ENCODE peak calls at places on chromosomes 6 and 20, in four cellular contexts. R is DND-41, S is Panc1, E is endodermal cell. T is an unnamed sample.

GRCh38 chr20:50506270-50506579 is 4.0 kb upstream of the PTPN1 start:
- DNase-seq in R (no peak), S (no peak), E (no peak), T (no peak)

GRCh38 chr20:63957690-63958441 is 1.6 kb upstream of the UCKL1 start:
- DNase-seq in R (no peak), S (no peak), E (peak), T (no peak)

GRCh38 chr6:170440437-170440836 is 112.7 kb downstream of the PSMB1 start:
- DNase-seq in R (no peak), S (no peak), E (peak), T (no peak)

GRCh38 chr20:13297105-13297899 is 76.2 kb downstream of the ISM1 start:
- DNase-seq in R (no peak), S (no peak), E (no peak), T (no peak)

GRCh38 chr6:17159240-17159639 is 57.4 kb downstream of the STMND1 start:
- DNase-seq in R (no peak), S (no peak), E (no peak), T (no peak)

GRCh38 chr6:40472354-40472753 is 114.8 kb downstream of the LRFN2 start:
- DNase-seq in R (peak), S (no peak), E (no peak), T (no peak)

GRCh38 chr6:167907837-167908681 is 81.3 kb downstream of the AFDN start:
- DNase-seq in R (no peak), S (no peak), E (no peak), T (peak)

GRCh38 chr6:130426078-130426726 is 60.4 kb downstream of the TMEM200A start:
- DNase-seq in R (no peak), S (no peak), E (no peak), T (no peak)

GRCh38 chr20:35144694-35145093 is 2.4 kb downstream of the EDEM2 start:
- DNase-seq in R (no peak), S (no peak), E (no peak), T (no peak)

GRCh38 chr6:166955865-166956443 is 396 bp downstream of the RNASET2 start:
- DNase-seq in R (peak), S (no peak), E (no peak), T (no peak)

GRCh38 chr20:3146732-3147341 is 12.8 kb downstream of the FASTKD5 start:
- DNase-seq in R (no peak), S (no peak), E (no peak), T (no peak)

GRCh38 chr6:79810153-79810806 is 137.1 kb downstream of the ELOVL4 start:
- DNase-seq in R (no peak), S (no peak), E (no peak), T (no peak)

GRCh38 chr6:150016324-150017185 is 8.8 kb downstream of the RAET1L start:
- DNase-seq in R (peak), S (peak), E (peak), T (peak)

GRCh38 chr20:61731363-61732181 is 334.1 kb downstream of the TAF4 start:
- DNase-seq in R (no peak), S (no peak), E (no peak), T (no peak)

GRCh38 chr6:34723203-34723602 is 26.6 kb upstream of the ILRUN start:
- DNase-seq in R (no peak), S (no peak), E (no peak), T (no peak)

GRCh38 chr6:105458552-105458951 is 55.7 kb upstream of the PREP start:
- DNase-seq in R (no peak), S (no peak), E (no peak), T (no peak)

GRCh38 chr6:105460860-105461259 is 58.0 kb upstream of the PREP start:
- DNase-seq in R (no peak), S (no peak), E (no peak), T (no peak)

GRCh38 chr6:105459884-105460283 is 57.0 kb upstream of the PREP start:
- DNase-seq in R (no peak), S (no peak), E (no peak), T (no peak)

GRCh38 chr6:105459049-105459448 is 56.2 kb upstream of the PREP start:
- DNase-seq in R (no peak), S (no peak), E (no peak), T (no peak)

DNA sequence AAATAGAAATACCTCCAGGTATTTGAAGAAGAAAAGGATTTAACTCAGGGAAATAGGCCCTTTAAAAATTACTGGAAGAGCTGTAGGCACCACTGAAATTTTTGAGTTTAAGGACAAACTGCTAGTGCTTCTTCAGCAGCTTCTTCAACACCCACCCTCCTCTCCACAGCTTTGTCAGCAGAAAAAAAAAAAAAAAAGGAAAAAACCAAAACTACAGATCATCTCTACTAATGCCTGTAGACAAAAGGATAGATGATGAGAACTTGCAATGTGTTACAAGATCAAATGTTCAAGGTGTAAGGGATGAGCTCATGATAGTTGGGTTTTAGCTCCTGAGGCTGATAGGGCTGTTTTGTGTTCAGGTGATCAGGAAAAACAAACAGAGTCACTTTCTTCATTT is 55.2 kb upstream of the PREP start:
- DNase-seq in R (no peak), S (no peak), E (no peak), T (no peak)
- H3K4me3 ChIP-seq in R (no peak), S (no peak), E (no peak), T (no peak)

GRCh38 chr20:58895796-58896180 is 43.3 kb downstream of the GNAS start:
- DNase-seq in R (no peak), S (no peak), E (no peak), T (no peak)

GRCh38 chr20:58892932-58893224 is 40.4 kb downstream of the GNAS start:
- DNase-seq in R (no peak), S (no peak), E (no peak), T (peak)

GRCh38 chr20:58895099-58895795 is 42.7 kb downstream of the GNAS start:
- DNase-seq in R (no peak), S (no peak), E (no peak), T (no peak)

GRCh38 chr20:58893355-58894151 is 41.0 kb downstream of the GNAS start:
- DNase-seq in R (no peak), S (no peak), E (no peak), T (no peak)

GRCh38 chr20:58894652-58895051 is 42.1 kb downstream of the GNAS start:
- DNase-seq in R (no peak), S (no peak), E (no peak), T (no peak)
- H3K4me3 ChIP-seq in R (no peak), S (no peak), E (peak), T (no peak)

GRCh38 chr20:60088236-60088635 is 130.0 kb downstream of the CDH26 start:
- DNase-seq in R (no peak), S (no peak), E (no peak), T (no peak)

GRCh38 chr20:60091284-60091683 is 133.1 kb downstream of the CDH26 start:
- DNase-seq in R (no peak), S (no peak), E (no peak), T (no peak)

GRCh38 chr20:60085551-60086132 is 127.4 kb downstream of the CDH26 start:
- DNase-seq in R (no peak), S (no peak), E (peak), T (no peak)

GRCh38 chr20:60087563-60088105 is 129.4 kb downstream of the CDH26 start:
- DNase-seq in R (no peak), S (no peak), E (no peak), T (peak)

GRCh38 chr20:60086936-60087562 is 128.8 kb downstream of the CDH26 start:
- DNase-seq in R (no peak), S (no peak), E (no peak), T (no peak)
- H3K4me3 ChIP-seq in R (no peak), S (no peak), E (no peak), T (peak)

GRCh38 chr20:57315964-57316480 is 13.6 kb upstream of the SPO11 start:
- DNase-seq in R (no peak), S (no peak), E (no peak), T (no peak)
- H3K4me3 ChIP-seq in R (no peak), S (no peak), E (no peak), T (no peak)

GRCh38 chr6:27020553-27020880 is 227.0 kb upstream of the PRSS16 start:
- DNase-seq in R (no peak), S (no peak), E (no peak), T (no peak)
- H3K4me3 ChIP-seq in R (no peak), S (peak), E (peak), T (no peak)

T was measured in Jurkat, Clone E6-1.